ENCODE peak calls at places on chromosomes 5 and 9, in four cellular contexts. One of them, this sample, is unnamed.

GRCh38 chr5:72584466-72584865 is 77.3 kb upstream of the ZNF366 start:
- DNase-seq in NCI-H1092 treated with DMSO at 0.1 percent for 48 hours: no peak
- DNase-seq in endothelial cell: no peak
- DNase-seq in M059J: peak
- DNase-seq in this sample: peak

GRCh38 chr5:3139596-3139995 is 388.1 kb upstream of the IRX2 start:
- DNase-seq in NCI-H1092 treated with DMSO at 0.1 percent for 48 hours: no peak
- DNase-seq in endothelial cell: no peak
- DNase-seq in M059J: peak
- DNase-seq in this sample: no peak

GRCh38 chr5:175572922-175573321 is 84.9 kb upstream of the HRH2 start:
- DNase-seq in NCI-H1092 treated with DMSO at 0.1 percent for 48 hours: no peak
- DNase-seq in endothelial cell: no peak
- DNase-seq in M059J: peak
- DNase-seq in this sample: no peak

GRCh38 chr5:43191740-43192557 is at the start of gene NIM1K:
- DNase-seq in NCI-H1092 treated with DMSO at 0.1 percent for 48 hours: peak
- DNase-seq in endothelial cell: peak
- DNase-seq in M059J: peak
- DNase-seq in this sample: peak

GRCh38 chr5:14168139-14168792 is 25.1 kb downstream of the TRIO start:
- DNase-seq in NCI-H1092 treated with DMSO at 0.1 percent for 48 hours: no peak
- DNase-seq in endothelial cell: no peak
- DNase-seq in M059J: peak
- DNase-seq in this sample: peak

GRCh38 chr9:35712762-35713400 is 19.1 kb downstream of the TLN1 start:
- DNase-seq in NCI-H1092 treated with DMSO at 0.1 percent for 48 hours: no peak
- DNase-seq in endothelial cell: no peak
- DNase-seq in M059J: peak
- DNase-seq in this sample: no peak

GRCh38 chr5:100668511-100668910 is 133.3 kb downstream of the FAM174A start:
- DNase-seq in NCI-H1092 treated with DMSO at 0.1 percent for 48 hours: no peak
- DNase-seq in endothelial cell: no peak
- DNase-seq in M059J: peak
- DNase-seq in this sample: no peak

GRCh38 chr9:1453636-1454035 is 403.5 kb downstream of the DMRT2 start:
- DNase-seq in NCI-H1092 treated with DMSO at 0.1 percent for 48 hours: no peak
- DNase-seq in endothelial cell: no peak
- DNase-seq in M059J: no peak
- DNase-seq in this sample: no peak

GRCh38 chr9:27183701-27184100 is 74.7 kb downstream of the TEK start:
- DNase-seq in NCI-H1092 treated with DMSO at 0.1 percent for 48 hours: no peak
- DNase-seq in endothelial cell: no peak
- DNase-seq in M059J: peak
- DNase-seq in this sample: no peak

GRCh38 chr5:15008476-15008875 is 136.9 kb upstream of the ANKH start:
- DNase-seq in NCI-H1092 treated with DMSO at 0.1 percent for 48 hours: no peak
- DNase-seq in endothelial cell: no peak
- DNase-seq in M059J: peak
- DNase-seq in this sample: no peak

GRCh38 chr9:82934949-82935348 is 128.0 kb downstream of the RASEF start:
- DNase-seq in NCI-H1092 treated with DMSO at 0.1 percent for 48 hours: no peak
- DNase-seq in endothelial cell: no peak
- DNase-seq in M059J: peak
- DNase-seq in this sample: no peak

GRCh38 chr5:55868846-55869245 is 17.7 kb downstream of the IL31RA start:
- DNase-seq in NCI-H1092 treated with DMSO at 0.1 percent for 48 hours: no peak
- DNase-seq in endothelial cell: no peak
- DNase-seq in M059J: peak
- DNase-seq in this sample: no peak

GRCh38 chr5:57735754-57736153 is 253.1 kb upstream of the ACTBL2 start:
- DNase-seq in NCI-H1092 treated with DMSO at 0.1 percent for 48 hours: no peak
- DNase-seq in endothelial cell: no peak
- DNase-seq in M059J: peak
- DNase-seq in this sample: no peak

GRCh38 chr9:38329980-38330379 is 62.5 kb upstream of the ALDH1B1 start:
- DNase-seq in NCI-H1092 treated with DMSO at 0.1 percent for 48 hours: no peak
- DNase-seq in endothelial cell: no peak
- DNase-seq in M059J: no peak
- DNase-seq in this sample: no peak

GRCh38 chr9:2872307-2872940 is 28.5 kb upstream of the PUM3 start:
- DNase-seq in NCI-H1092 treated with DMSO at 0.1 percent for 48 hours: peak
- DNase-seq in endothelial cell: peak
- DNase-seq in M059J: peak
- DNase-seq in this sample: no peak

GRCh38 chr5:172450861-172451695 is 3.2 kb downstream of the SH3PXD2B start:
- DNase-seq in NCI-H1092 treated with DMSO at 0.1 percent for 48 hours: no peak
- DNase-seq in endothelial cell: peak
- DNase-seq in M059J: peak
- DNase-seq in this sample: no peak

GRCh38 chr5:54947187-54947586 is 38.2 kb downstream of the ESM1 start:
- DNase-seq in NCI-H1092 treated with DMSO at 0.1 percent for 48 hours: no peak
- DNase-seq in endothelial cell: no peak
- DNase-seq in M059J: no peak
- DNase-seq in this sample: no peak

GRCh38 chr5:174724484-174725260 is at the start of gene MSX2:
- DNase-seq in NCI-H1092 treated with DMSO at 0.1 percent for 48 hours: no peak
- DNase-seq in endothelial cell: peak
- DNase-seq in M059J: no peak
- DNase-seq in this sample: no peak

GRCh38 chr9:120412425-120412951 is 167.5 kb downstream of the CDK5RAP2 start:
- DNase-seq in NCI-H1092 treated with DMSO at 0.1 percent for 48 hours: no peak
- DNase-seq in endothelial cell: no peak
- DNase-seq in M059J: peak
- DNase-seq in this sample: no peak

GRCh38 chr5:40623480-40624420 is 56.0 kb upstream of the PTGER4 start:
- DNase-seq in NCI-H1092 treated with DMSO at 0.1 percent for 48 hours: no peak
- DNase-seq in endothelial cell: no peak
- DNase-seq in M059J: no peak
- DNase-seq in this sample: no peak

GRCh38 chr5:94385767-94386166 is 232.6 kb downstream of the KIAA0825 start:
- DNase-seq in NCI-H1092 treated with DMSO at 0.1 percent for 48 hours: no peak
- DNase-seq in endothelial cell: no peak
- DNase-seq in M059J: no peak
- DNase-seq in this sample: no peak

GRCh38 chr5:173243808-173244305 is 8.9 kb upstream of the NKX2-5 start:
- DNase-seq in NCI-H1092 treated with DMSO at 0.1 percent for 48 hours: no peak
- DNase-seq in endothelial cell: no peak
- DNase-seq in M059J: peak
- DNase-seq in this sample: no peak

GRCh38 chr9:92934321-92934720 is 13.0 kb upstream of the FGD3 start:
- DNase-seq in NCI-H1092 treated with DMSO at 0.1 percent for 48 hours: no peak
- DNase-seq in endothelial cell: no peak
- DNase-seq in M059J: no peak
- DNase-seq in this sample: no peak

GRCh38 chr9:68747043-68747533 is 42.0 kb downstream of the PIP5K1B start:
- DNase-seq in NCI-H1092 treated with DMSO at 0.1 percent for 48 hours: no peak
- DNase-seq in endothelial cell: no peak
- DNase-seq in M059J: no peak
- DNase-seq in this sample: no peak